ENCODE peak calls at places on chromosomes 13 and 19, in eight cellular contexts. One of them, this sample, is unnamed.

GRCh38 chr13:44396963-44397580 is 23.4 kb downstream of the SERP2 start:
- DNase-seq in upper lobe of left lung: no peak
- DNase-seq in transverse colon: no peak
- DNase-seq in heart left ventricle: peak; percentile 43
- DNase-seq in breast epithelium: no peak
- DNase-seq in sigmoid colon: peak; percentile 61
- DNase-seq in endothelial cell of umbilical vein: no peak
- DNase-seq in gastrocnemius medialis: no peak
- DNase-seq in this sample: no peak

GRCh38 chr19:43501661-43502418 is 2.7 kb downstream of the PHLDB3 start:
- DNase-seq in upper lobe of left lung: peak; percentile 79
- DNase-seq in transverse colon: no peak
- DNase-seq in heart left ventricle: no peak
- DNase-seq in breast epithelium: no peak
- DNase-seq in sigmoid colon: no peak
- DNase-seq in endothelial cell of umbilical vein: no peak
- DNase-seq in gastrocnemius medialis: no peak
- DNase-seq in this sample: no peak

GRCh38 chr13:21371011-21371410 is 88.1 kb downstream of the ZDHHC20 start:
- DNase-seq in upper lobe of left lung: no peak
- DNase-seq in transverse colon: no peak
- DNase-seq in heart left ventricle: no peak
- DNase-seq in breast epithelium: no peak
- DNase-seq in sigmoid colon: no peak
- DNase-seq in endothelial cell of umbilical vein: no peak
- DNase-seq in gastrocnemius medialis: no peak
- DNase-seq in this sample: no peak

GRCh38 chr19:29283366-29283765 is 70.4 kb upstream of the UQCRFS1 start:
- DNase-seq in upper lobe of left lung: no peak
- DNase-seq in transverse colon: no peak
- DNase-seq in heart left ventricle: no peak
- DNase-seq in breast epithelium: no peak
- DNase-seq in sigmoid colon: no peak
- DNase-seq in endothelial cell of umbilical vein: no peak
- DNase-seq in gastrocnemius medialis: no peak
- DNase-seq in this sample: no peak

GRCh38 chr13:113941571-113942191 is 32.2 kb downstream of the C13orf46 start:
- DNase-seq in upper lobe of left lung: no peak
- DNase-seq in transverse colon: no peak
- DNase-seq in heart left ventricle: no peak
- DNase-seq in breast epithelium: no peak
- DNase-seq in sigmoid colon: peak; percentile 54
- DNase-seq in endothelial cell of umbilical vein: no peak
- DNase-seq in gastrocnemius medialis: no peak
- DNase-seq in this sample: peak; percentile 56

GRCh38 chr19:40422428-40423226 is 3.2 kb downstream of the SERTAD1 start:
- DNase-seq in upper lobe of left lung: peak; percentile 84
- DNase-seq in transverse colon: no peak
- DNase-seq in heart left ventricle: no peak
- DNase-seq in breast epithelium: no peak
- DNase-seq in sigmoid colon: no peak
- DNase-seq in endothelial cell of umbilical vein: no peak
- DNase-seq in gastrocnemius medialis: no peak
- DNase-seq in this sample: peak; percentile 82

GRCh38 chr19:29554149-29554548 is 28.4 kb downstream of the VSTM2B start:
- DNase-seq in upper lobe of left lung: no peak
- DNase-seq in transverse colon: no peak
- DNase-seq in heart left ventricle: no peak
- DNase-seq in breast epithelium: no peak
- DNase-seq in sigmoid colon: no peak
- DNase-seq in endothelial cell of umbilical vein: no peak
- DNase-seq in gastrocnemius medialis: no peak
- DNase-seq in this sample: no peak

GRCh38 chr19:1618157-1619093 is 13.2 kb upstream of the UQCR11 start:
- DNase-seq in upper lobe of left lung: peak; percentile 77
- DNase-seq in transverse colon: peak; percentile 60
- DNase-seq in heart left ventricle: peak; percentile 61
- DNase-seq in breast epithelium: no peak
- DNase-seq in sigmoid colon: no peak
- DNase-seq in endothelial cell of umbilical vein: no peak
- DNase-seq in gastrocnemius medialis: no peak
- DNase-seq in this sample: no peak

GRCh38 chr19:988081-988480 is 3.9 kb downstream of the WDR18 start:
- DNase-seq in upper lobe of left lung: no peak
- DNase-seq in transverse colon: no peak
- DNase-seq in heart left ventricle: no peak
- DNase-seq in breast epithelium: no peak
- DNase-seq in sigmoid colon: no peak
- DNase-seq in endothelial cell of umbilical vein: no peak
- DNase-seq in gastrocnemius medialis: no peak
- DNase-seq in this sample: no peak

GRCh38 chr13:73578251-73578875 is 519.6 kb downstream of the KLF5 start:
- DNase-seq in upper lobe of left lung: no peak
- DNase-seq in transverse colon: no peak
- DNase-seq in heart left ventricle: no peak
- DNase-seq in breast epithelium: no peak
- DNase-seq in sigmoid colon: no peak
- DNase-seq in endothelial cell of umbilical vein: no peak
- DNase-seq in gastrocnemius medialis: no peak
- DNase-seq in this sample: no peak

GRCh38 chr13:97849305-97849704 is 104.2 kb upstream of the IPO5 start:
- DNase-seq in upper lobe of left lung: no peak
- DNase-seq in transverse colon: no peak
- DNase-seq in heart left ventricle: no peak
- DNase-seq in breast epithelium: no peak
- DNase-seq in sigmoid colon: no peak
- DNase-seq in endothelial cell of umbilical vein: peak; percentile 66
- DNase-seq in gastrocnemius medialis: no peak
- DNase-seq in this sample: no peak

DNA sequence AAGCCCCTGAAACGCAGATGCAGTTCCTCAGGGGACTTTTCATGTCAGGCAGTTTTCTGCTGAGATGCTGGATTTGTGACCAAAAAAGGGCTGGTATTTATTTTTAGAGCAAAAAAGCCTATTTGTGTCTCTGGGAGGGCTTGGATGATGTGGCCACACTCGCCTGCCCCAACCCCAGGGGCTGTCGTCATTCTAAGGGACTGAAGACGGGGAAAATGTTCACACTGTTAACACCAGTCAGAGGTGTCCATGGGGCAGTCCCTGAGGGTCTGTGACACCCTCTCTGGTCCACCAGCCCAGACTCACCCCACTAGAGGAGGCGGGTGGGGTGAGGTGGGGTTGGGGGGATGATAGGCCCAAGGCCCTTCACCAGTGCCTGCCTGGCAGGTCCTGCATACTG is 15.9 kb upstream of the EPHX3 start:
- DNase-seq in upper lobe of left lung: no peak
- DNase-seq in transverse colon: no peak
- DNase-seq in heart left ventricle: no peak
- DNase-seq in breast epithelium: no peak
- DNase-seq in sigmoid colon: no peak
- DNase-seq in endothelial cell of umbilical vein: no peak
- DNase-seq in gastrocnemius medialis: no peak
- DNase-seq in this sample: no peak
- H3K4me1 ChIP-seq in upper lobe of left lung: peaks cover 50% of the 10 kb centered on the region
- H3K4me1 ChIP-seq in transverse colon: peaks cover 42% of the 10 kb centered on the region
- H3K4me1 ChIP-seq in heart left ventricle: peaks cover 87% of the 10 kb centered on the region
- H3K4me1 ChIP-seq in breast epithelium: peaks cover 36% of the 10 kb centered on the region
- H3K4me1 ChIP-seq in sigmoid colon: peaks cover 63% of the 10 kb centered on the region
- H3K4me1 ChIP-seq in endothelial cell of umbilical vein: peaks cover 42% of the 10 kb centered on the region
- H3K4me1 ChIP-seq in gastrocnemius medialis: peaks cover 68% of the 10 kb centered on the region
- H3K4me1 ChIP-seq in this sample: peaks cover 84% of the 10 kb centered on the region

GRCh38 chr19:50790365-50790825 is at the start of gene ACP4:
- DNase-seq in upper lobe of left lung: peak; percentile 79
- DNase-seq in transverse colon: no peak
- DNase-seq in heart left ventricle: no peak
- DNase-seq in breast epithelium: no peak
- DNase-seq in sigmoid colon: no peak
- DNase-seq in endothelial cell of umbilical vein: no peak
- DNase-seq in gastrocnemius medialis: no peak
- DNase-seq in this sample: no peak
- TF ChIP-seq POLR2A in upper lobe of left lung: no peak
- TF ChIP-seq POLR2A in transverse colon: no peak
- TF ChIP-seq POLR2A in heart left ventricle: no peak
- TF ChIP-seq POLR2A in breast epithelium: no peak
- TF ChIP-seq POLR2A in sigmoid colon: no peak
- TF ChIP-seq POLR2A in endothelial cell of umbilical vein: no peak
- TF ChIP-seq POLR2A in gastrocnemius medialis: no peak
- TF ChIP-seq POLR2A in this sample: no peak

DNA sequence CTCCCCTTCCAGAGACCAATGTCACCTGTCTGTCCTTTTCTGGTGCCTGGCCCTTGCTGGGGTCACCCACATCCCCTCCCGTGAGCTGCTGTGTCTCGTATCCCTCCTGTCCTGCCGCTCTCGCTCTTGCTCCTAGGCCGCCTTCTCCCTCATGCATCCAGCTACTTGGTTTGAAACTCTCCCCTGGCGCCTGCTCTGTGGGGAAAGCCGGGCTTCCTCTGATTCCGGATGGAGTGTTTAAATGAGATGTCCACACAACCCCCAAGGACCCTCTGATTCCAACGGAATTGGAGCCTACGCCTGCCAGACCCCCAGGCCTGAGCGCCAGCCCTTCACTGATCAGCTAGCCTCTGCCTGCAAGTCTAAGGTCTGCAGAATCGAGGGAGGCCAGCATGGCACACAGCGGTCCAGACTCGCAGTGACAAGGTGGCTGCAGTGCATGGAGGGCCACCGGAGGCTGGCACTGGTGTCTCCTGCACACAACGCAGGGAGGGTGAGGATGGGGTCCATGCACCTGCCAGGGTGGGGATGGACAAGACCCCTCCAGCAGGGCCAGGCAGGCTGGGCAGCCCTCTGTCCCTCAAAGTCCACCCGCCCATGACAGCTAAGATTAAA is 47.2 kb downstream of the RFX2 start:
- DNase-seq in upper lobe of left lung: no peak
- DNase-seq in transverse colon: peak; percentile 8
- DNase-seq in heart left ventricle: no peak
- DNase-seq in breast epithelium: no peak
- DNase-seq in sigmoid colon: no peak
- DNase-seq in endothelial cell of umbilical vein: no peak
- DNase-seq in gastrocnemius medialis: no peak
- DNase-seq in this sample: no peak
- H3K4me1 ChIP-seq in upper lobe of left lung: peaks cover 91% of the 10 kb centered on the region
- H3K4me1 ChIP-seq in transverse colon: peaks cover 66% of the 10 kb centered on the region
- H3K4me1 ChIP-seq in heart left ventricle: peaks cover 66% of the 10 kb centered on the region
- H3K4me1 ChIP-seq in breast epithelium: peaks cover 4% of the 10 kb centered on the region
- H3K4me1 ChIP-seq in sigmoid colon: peaks cover 100% of the 10 kb centered on the region
- H3K4me1 ChIP-seq in endothelial cell of umbilical vein: peaks cover 77% of the 10 kb centered on the region
- H3K4me1 ChIP-seq in gastrocnemius medialis: peaks cover 38% of the 10 kb centered on the region
- H3K4me1 ChIP-seq in this sample: peaks cover 82% of the 10 kb centered on the region

GRCh38 chr13:27023385-27023784 is 148.2 kb downstream of the USP12 start:
- DNase-seq in upper lobe of left lung: no peak
- DNase-seq in transverse colon: no peak
- DNase-seq in heart left ventricle: no peak
- DNase-seq in breast epithelium: no peak
- DNase-seq in sigmoid colon: no peak
- DNase-seq in endothelial cell of umbilical vein: no peak
- DNase-seq in gastrocnemius medialis: no peak
- DNase-seq in this sample: no peak
- TF ChIP-seq POLR2A in upper lobe of left lung: no peak
- TF ChIP-seq POLR2A in transverse colon: no peak
- TF ChIP-seq POLR2A in heart left ventricle: no peak
- TF ChIP-seq POLR2A in breast epithelium: no peak
- TF ChIP-seq POLR2A in sigmoid colon: no peak
- TF ChIP-seq POLR2A in endothelial cell of umbilical vein: no peak
- TF ChIP-seq POLR2A in gastrocnemius medialis: no peak
- TF ChIP-seq POLR2A in this sample: no peak

DNA sequence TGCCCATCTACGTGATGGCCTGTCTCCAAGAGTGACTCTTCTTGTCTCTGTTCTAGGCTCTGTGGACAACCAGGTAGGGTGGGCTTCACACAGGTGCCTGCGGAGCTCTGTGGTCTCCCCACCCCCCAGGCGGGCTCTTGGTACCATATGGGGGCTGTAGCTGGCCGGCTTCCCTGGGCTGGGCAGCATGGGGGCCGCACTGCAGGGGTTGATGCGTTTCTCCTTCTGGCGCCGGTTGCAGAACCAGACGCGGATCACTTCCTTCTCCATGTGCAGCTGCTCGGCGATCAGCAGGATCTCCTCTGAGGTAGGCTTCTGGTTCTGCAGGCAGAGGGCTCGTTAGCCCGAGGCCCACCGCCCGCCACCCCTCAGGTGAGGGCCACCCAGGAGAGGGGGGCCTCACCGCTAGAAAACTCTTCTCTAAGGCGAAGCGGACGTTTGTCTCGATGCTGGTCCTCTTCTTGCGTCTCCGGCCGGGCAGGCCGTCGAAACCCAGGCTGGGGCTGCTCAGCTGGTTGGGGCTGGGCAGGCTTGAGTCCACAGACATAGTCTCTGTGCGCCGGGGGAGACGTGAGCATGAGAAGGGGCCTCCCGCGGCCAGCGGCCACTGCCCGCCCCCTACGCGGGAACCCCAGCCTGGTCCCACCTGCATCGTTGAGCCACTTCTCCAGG is 19.3 kb downstream of the ZNF574 start:
- DNase-seq in upper lobe of left lung: peak; percentile 76
- DNase-seq in transverse colon: no peak
- DNase-seq in heart left ventricle: no peak
- DNase-seq in breast epithelium: no peak
- DNase-seq in sigmoid colon: no peak
- DNase-seq in endothelial cell of umbilical vein: no peak
- DNase-seq in gastrocnemius medialis: no peak
- DNase-seq in this sample: no peak
- H3K4me1 ChIP-seq in upper lobe of left lung: no peaks in the 10 kb centered on the region
- H3K4me1 ChIP-seq in transverse colon: peaks cover 12% of the 10 kb centered on the region
- H3K4me1 ChIP-seq in heart left ventricle: no peaks in the 10 kb centered on the region
- H3K4me1 ChIP-seq in breast epithelium: no peaks in the 10 kb centered on the region
- H3K4me1 ChIP-seq in sigmoid colon: peaks cover 36% of the 10 kb centered on the region
- H3K4me1 ChIP-seq in endothelial cell of umbilical vein: peaks cover 16% of the 10 kb centered on the region
- H3K4me1 ChIP-seq in gastrocnemius medialis: no peaks in the 10 kb centered on the region
- H3K4me1 ChIP-seq in this sample: peaks cover 41% of the 10 kb centered on the region

GRCh38 chr19:21767065-21767800 is at the start of gene ZNF100:
- DNase-seq in upper lobe of left lung: peak; percentile 84
- DNase-seq in transverse colon: peak; percentile 94
- DNase-seq in heart left ventricle: peak; percentile 97
- DNase-seq in breast epithelium: peak; percentile 84
- DNase-seq in sigmoid colon: peak; percentile 96
- DNase-seq in endothelial cell of umbilical vein: peak; percentile 93
- DNase-seq in gastrocnemius medialis: peak; percentile 84
- DNase-seq in this sample: peak; percentile 94
- TF ChIP-seq POLR2A in upper lobe of left lung: peak; percentile 72
- TF ChIP-seq POLR2A in transverse colon: peak; percentile 50
- TF ChIP-seq POLR2A in heart left ventricle: no peak
- TF ChIP-seq POLR2A in breast epithelium: peak; percentile 41
- TF ChIP-seq POLR2A in sigmoid colon: peak; percentile 18
- TF ChIP-seq POLR2A in endothelial cell of umbilical vein: peak; percentile 64
- TF ChIP-seq POLR2A in gastrocnemius medialis: peak; percentile 45
- TF ChIP-seq POLR2A in this sample: no peak

GRCh38 chr19:48651682-48652046 is 5.7 kb upstream of the CA11 start:
- DNase-seq in upper lobe of left lung: no peak
- DNase-seq in transverse colon: no peak
- DNase-seq in heart left ventricle: no peak
- DNase-seq in breast epithelium: no peak
- DNase-seq in sigmoid colon: no peak
- DNase-seq in endothelial cell of umbilical vein: no peak
- DNase-seq in gastrocnemius medialis: no peak
- DNase-seq in this sample: no peak
- H3K4me1 ChIP-seq in upper lobe of left lung: no peaks in the 10 kb centered on the region
- H3K4me1 ChIP-seq in transverse colon: no peaks in the 10 kb centered on the region
- H3K4me1 ChIP-seq in heart left ventricle: no peaks in the 10 kb centered on the region
- H3K4me1 ChIP-seq in breast epithelium: no peaks in the 10 kb centered on the region
- H3K4me1 ChIP-seq in sigmoid colon: no peaks in the 10 kb centered on the region
- H3K4me1 ChIP-seq in endothelial cell of umbilical vein: peaks cover 5% of the 10 kb centered on the region
- H3K4me1 ChIP-seq in gastrocnemius medialis: no peaks in the 10 kb centered on the region
- H3K4me1 ChIP-seq in this sample: peaks cover 13% of the 10 kb centered on the region

GRCh38 chr19:13099073-13099999 is 3.3 kb downstream of the LYL1 start:
- DNase-seq in upper lobe of left lung: peak; percentile 92
- DNase-seq in transverse colon: peak; percentile 85
- DNase-seq in heart left ventricle: peak; percentile 89
- DNase-seq in breast epithelium: no peak
- DNase-seq in sigmoid colon: peak; percentile 91
- DNase-seq in endothelial cell of umbilical vein: peak; percentile 79
- DNase-seq in gastrocnemius medialis: peak; percentile 53
- DNase-seq in this sample: peak; percentile 98
- TF ChIP-seq POLR2A in upper lobe of left lung: peak; percentile 79
- TF ChIP-seq POLR2A in transverse colon: peak; percentile 61
- TF ChIP-seq POLR2A in heart left ventricle: no peak
- TF ChIP-seq POLR2A in breast epithelium: no peak
- TF ChIP-seq POLR2A in sigmoid colon: no peak
- TF ChIP-seq POLR2A in endothelial cell of umbilical vein: peak; percentile 84
- TF ChIP-seq POLR2A in gastrocnemius medialis: peak; percentile 49
- TF ChIP-seq POLR2A in this sample: no peak